ENCODE peak calls at places on chromosomes 7 and 10, in ten cellular contexts. Y is GM12891; E is effector memory CD8-positive, alpha-beta T cell; T is activated T-helper 1 cell treated with Interleukin-2 at 50 U/mL for 16 hours; O is stimulated activated naive B cell treated with anti-CD40 and anti-IgM and Interleukin-4, amounts not matched to agents 10 μg/mL and 1 μg/mL and 100 μg/mL, for 72 hours; A is T-cell; U is ureter; G is activated naive CD8-positive, alpha-beta T cell treated with anti-CD3 and anti-CD28 coated beads, Interleukin-2, amount 50 U/mL, for 24 hours; B is fibroblast of villous mesenchyme; Z is NCI-H1092 treated with DMSO at 0.1 percent for 48 hours. K is an unnamed sample.

GRCh38 chr10:129741978-129742741 is 221.9 kb downstream of the EBF3 start:
- DNase-seq in E (no peak), U (no peak), O (no peak), Z (no peak), A (no peak), Y (no peak), T (no peak), B (no peak), G (no peak), K (no peak)

GRCh38 chr7:87316846-87317545 is 28.5 kb upstream of the CROT start:
- DNase-seq in E (no peak), O (no peak), A (no peak), T (no peak), B (peak), G (no peak), Z (no peak), U (peak), Y (no peak), K (no peak)

GRCh38 chr7:42986781-42987248 is 54.6 kb downstream of the MRPL32 start:
- DNase-seq in G (no peak), O (no peak), B (no peak), T (no peak), U (no peak), A (no peak), Y (no peak), Z (no peak), E (no peak), K (no peak)

GRCh38 chr7:134879815-134880475 is 100.5 kb downstream of the CALD1 start:
- DNase-seq in Z (no peak), G (no peak), O (no peak), T (no peak), Y (no peak), A (no peak), U (no peak), B (no peak), E (no peak), K (no peak)

GRCh38 chr7:28570970-28571288 is 158.6 kb downstream of the CREB5 start:
- DNase-seq in E (no peak), Z (no peak), U (no peak), T (no peak), G (no peak), O (no peak), B (peak), A (no peak), Y (no peak), K (no peak)

GRCh38 chr7:20306499-20306946 is 24.2 kb upstream of the ITGB8 start:
- DNase-seq in E (no peak), O (no peak), B (no peak), G (no peak), U (no peak), Y (no peak), A (no peak), T (no peak), Z (no peak), K (no peak)

GRCh38 chr7:41578700-41579099 is 124.2 kb downstream of the INHBA start:
- DNase-seq in A (no peak), U (no peak), Z (no peak), B (no peak), E (no peak), T (no peak), O (no peak), Y (no peak), G (no peak), K (no peak)

GRCh38 chr10:79239930-79240713 is 107.1 kb upstream of the PPIF start:
- DNase-seq in T (no peak), B (peak), O (no peak), G (no peak), Z (no peak), U (no peak), E (no peak), Y (no peak), A (no peak), K (no peak)

GRCh38 chr7:2522780-2523433 is 3.3 kb downstream of the LFNG start:
- DNase-seq in B (peak), T (no peak), G (peak), A (no peak), Z (no peak), Y (no peak), U (no peak), E (no peak), O (no peak), K (no peak)

GRCh38 chr7:135335628-135336139 is 102.0 kb downstream of the STRA8 start:
- DNase-seq in B (peak), U (peak), O (peak), Y (peak), Z (peak), G (peak), T (no peak), E (peak), A (no peak), K (peak)

GRCh38 chr10:14707441-14707840 is 67.3 kb downstream of the FAM107B start:
- DNase-seq in O (no peak), Y (no peak), B (peak), A (no peak), E (no peak), T (no peak), Z (no peak), G (no peak), U (no peak), K (no peak)

GRCh38 chr10:47440207-47440606 is 43.7 kb downstream of the ANXA8 start:
- DNase-seq in O (no peak), T (no peak), G (no peak), B (no peak), U (no peak), A (no peak), E (no peak), Z (no peak), Y (no peak), K (no peak)

GRCh38 chr10:132714096-132714721 is 71.7 kb downstream of the NKX6-2 start:
- DNase-seq in Z (no peak), B (no peak), T (no peak), U (no peak), A (no peak), Y (no peak), G (no peak), E (no peak), O (no peak), K (no peak)

GRCh38 chr10:21724695-21725371 is 190.8 kb downstream of the MLLT10 start:
- DNase-seq in A (no peak), G (peak), B (peak), U (peak), Y (peak), T (peak), O (no peak), E (peak), Z (peak), K (peak)

GRCh38 chr10:109966961-109967738 is 40.6 kb upstream of the ADD3 start:
- DNase-seq in T (no peak), U (no peak), B (peak), E (no peak), Y (no peak), G (no peak), O (no peak), A (no peak), Z (peak), K (peak)

GRCh38 chr7:72444023-72444776 is 32.1 kb upstream of the CALN1 start:
- DNase-seq in G (no peak), U (no peak), O (no peak), A (no peak), B (no peak), Y (no peak), Z (peak), E (no peak), T (no peak), K (no peak)